ENCODE peak calls at places on chromosomes 1 and 21, in five cellular contexts. One of them, this sample, is unnamed.

GRCh38 chr1:66315675-66316074 is 218.3 kb upstream of the SGIP1 start:
- DNase-seq in neuronal stem cell: no peak
- DNase-seq in HCT116: peak; percentile 86
- DNase-seq in K562: no peak
- DNase-seq in IMR-90: peak; percentile 27
- DNase-seq in this sample: no peak

GRCh38 chr1:18256318-18257235 is 149.0 kb downstream of the IGSF21 start:
- DNase-seq in neuronal stem cell: peak; percentile 87
- DNase-seq in HCT116: no peak
- DNase-seq in K562: peak; percentile 66
- DNase-seq in IMR-90: no peak
- DNase-seq in this sample: peak; percentile 65

GRCh38 chr1:56712150-56712549 is 67.0 kb downstream of the PRKAA2 start:
- DNase-seq in neuronal stem cell: no peak
- DNase-seq in HCT116: no peak
- DNase-seq in K562: no peak
- DNase-seq in IMR-90: no peak
- DNase-seq in this sample: no peak

GRCh38 chr1:99005537-99005942 is 879 bp upstream of the PLPPR5 start:
- DNase-seq in neuronal stem cell: peak; percentile 41
- DNase-seq in HCT116: no peak
- DNase-seq in K562: no peak
- DNase-seq in IMR-90: no peak
- DNase-seq in this sample: no peak

GRCh38 chr1:53734650-53735211 is 4.2 kb downstream of the GLIS1 start:
- DNase-seq in neuronal stem cell: no peak
- DNase-seq in HCT116: no peak
- DNase-seq in K562: no peak
- DNase-seq in IMR-90: peak; percentile 94
- DNase-seq in this sample: no peak

GRCh38 chr1:228792601-228793000 is 57.3 kb downstream of the RHOU start:
- DNase-seq in neuronal stem cell: no peak
- DNase-seq in HCT116: no peak
- DNase-seq in K562: no peak
- DNase-seq in IMR-90: no peak
- DNase-seq in this sample: peak; percentile 75

GRCh38 chr1:208154040-208154439 is 90.1 kb downstream of the PLXNA2 start:
- DNase-seq in neuronal stem cell: no peak
- DNase-seq in HCT116: no peak
- DNase-seq in K562: no peak
- DNase-seq in IMR-90: no peak
- DNase-seq in this sample: no peak

GRCh38 chr1:47703161-47703825 is 265.4 kb downstream of the FOXD2 start:
- DNase-seq in neuronal stem cell: no peak
- DNase-seq in HCT116: no peak
- DNase-seq in K562: no peak
- DNase-seq in IMR-90: no peak
- DNase-seq in this sample: no peak

GRCh38 chr1:47676311-47677054 is 238.6 kb downstream of the FOXD2 start:
- DNase-seq in neuronal stem cell: no peak
- DNase-seq in HCT116: no peak
- DNase-seq in K562: no peak
- DNase-seq in IMR-90: no peak
- DNase-seq in this sample: no peak

GRCh38 chr1:62462370-62462769 is 25.5 kb downstream of the USP1 start:
- DNase-seq in neuronal stem cell: no peak
- DNase-seq in HCT116: no peak
- DNase-seq in K562: no peak
- DNase-seq in IMR-90: no peak
- DNase-seq in this sample: no peak

GRCh38 chr21:33069994-33070811 is at the start of gene OLIG1:
- DNase-seq in neuronal stem cell: peak; percentile 44
- DNase-seq in HCT116: no peak
- DNase-seq in K562: no peak
- DNase-seq in IMR-90: peak; percentile 10
- DNase-seq in this sample: no peak

GRCh38 chr1:201053155-201053860 is 29.8 kb upstream of the KIF21B start:
- DNase-seq in neuronal stem cell: no peak
- DNase-seq in HCT116: no peak
- DNase-seq in K562: no peak
- DNase-seq in IMR-90: no peak
- DNase-seq in this sample: no peak

GRCh38 chr1:40929145-40929544 is 50.4 kb upstream of the CTPS1 start:
- DNase-seq in neuronal stem cell: no peak
- DNase-seq in HCT116: no peak
- DNase-seq in K562: no peak
- DNase-seq in IMR-90: peak; percentile 51
- DNase-seq in this sample: no peak

DNA sequence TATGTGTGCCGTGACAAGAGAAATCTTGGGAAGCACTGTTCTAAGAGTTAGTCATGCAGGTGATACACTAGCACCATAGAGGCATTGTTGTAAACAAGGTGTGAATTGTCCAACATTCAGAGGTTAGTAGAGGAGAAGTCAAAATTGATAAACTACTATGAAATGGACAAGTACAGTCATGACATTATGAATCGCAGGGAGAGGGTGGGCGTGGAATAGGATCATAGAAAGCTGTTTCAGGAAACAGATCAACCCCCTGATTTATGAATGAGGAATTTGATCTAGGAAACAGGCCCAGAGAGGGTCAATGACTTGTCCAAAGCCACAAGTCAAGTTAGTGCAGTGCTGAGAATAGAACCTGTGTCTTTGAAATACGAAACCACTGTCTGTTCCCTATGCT is 58.5 kb upstream of the LAX1 start:
- DNase-seq in neuronal stem cell: no peak
- DNase-seq in HCT116: peak; percentile 26
- DNase-seq in K562: no peak
- DNase-seq in IMR-90: peak; percentile 52
- DNase-seq in this sample: no peak
- H3K9ac ChIP-seq in neuronal stem cell: no peak overlapping the region
- H3K9ac ChIP-seq in HCT116: no peak overlapping the region
- H3K9ac ChIP-seq in K562: no peak overlapping the region
- H3K9ac ChIP-seq in IMR-90: no peak overlapping the region
- H3K9ac ChIP-seq in this sample: no peak overlapping the region

GRCh38 chr1:151961795-151962194 is 31.9 kb downstream of the S100A10 start:
- DNase-seq in neuronal stem cell: no peak
- DNase-seq in HCT116: no peak
- DNase-seq in K562: no peak
- DNase-seq in IMR-90: no peak
- DNase-seq in this sample: no peak

GRCh38 chr1:151964510-151964909 is 29.1 kb downstream of the S100A10 start:
- DNase-seq in neuronal stem cell: no peak
- DNase-seq in HCT116: no peak
- DNase-seq in K562: no peak
- DNase-seq in IMR-90: no peak
- DNase-seq in this sample: no peak

GRCh38 chr1:151963288-151963687 is 30.4 kb downstream of the S100A10 start:
- DNase-seq in neuronal stem cell: no peak
- DNase-seq in HCT116: no peak
- DNase-seq in K562: no peak
- DNase-seq in IMR-90: no peak
- DNase-seq in this sample: no peak

GRCh38 chr1:151958959-151959358 is 34.7 kb downstream of the S100A10 start:
- DNase-seq in neuronal stem cell: no peak
- DNase-seq in HCT116: no peak
- DNase-seq in K562: no peak
- DNase-seq in IMR-90: no peak
- DNase-seq in this sample: no peak

DNA sequence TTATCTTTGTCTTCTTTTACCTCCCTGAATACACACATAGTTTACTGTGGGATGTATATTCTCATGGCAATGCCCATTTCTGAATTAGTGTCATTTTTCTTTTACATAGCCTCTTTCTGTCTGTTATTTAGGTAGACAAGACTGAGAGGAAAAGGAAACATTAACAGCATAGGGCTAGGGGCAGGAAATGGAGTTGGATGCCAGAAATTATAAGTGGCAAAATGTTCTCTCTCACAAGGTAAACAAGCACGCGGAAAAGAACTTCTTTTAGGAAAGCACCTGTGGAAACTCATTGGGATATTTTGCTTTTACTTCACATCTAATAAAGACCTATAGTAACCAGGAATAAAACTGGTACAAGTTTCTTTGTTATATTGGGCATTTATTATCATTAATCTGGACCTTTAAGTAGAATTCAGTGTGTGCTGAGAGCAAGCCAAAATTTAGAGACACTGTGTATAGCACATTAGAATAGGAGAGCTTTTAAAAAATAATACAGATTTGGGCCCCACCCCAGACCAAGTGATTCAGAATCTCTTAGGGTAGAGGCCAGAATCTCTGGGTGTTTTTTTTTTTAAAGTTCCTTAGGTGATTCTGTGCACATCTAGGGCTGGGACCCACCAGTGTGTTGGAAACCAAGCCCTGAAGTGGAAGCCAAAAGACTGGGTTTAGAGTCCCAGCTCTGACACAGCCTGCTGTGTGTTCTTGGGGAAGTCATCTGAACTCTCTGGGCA is 32.7 kb downstream of the S100A10 start:
- DNase-seq in neuronal stem cell: no peak
- DNase-seq in HCT116: no peak
- DNase-seq in K562: no peak
- DNase-seq in IMR-90: no peak
- DNase-seq in this sample: no peak
- H3K9ac ChIP-seq in neuronal stem cell: no peak overlapping the region
- H3K9ac ChIP-seq in HCT116: no peak overlapping the region
- H3K9ac ChIP-seq in K562: no peak overlapping the region
- H3K9ac ChIP-seq in IMR-90: no peak overlapping the region
- H3K9ac ChIP-seq in this sample: no peak overlapping the region

GRCh38 chr1:25729774-25730173 is 70.2 kb upstream of the SELENON start:
- DNase-seq in neuronal stem cell: no peak
- DNase-seq in HCT116: no peak
- DNase-seq in K562: no peak
- DNase-seq in IMR-90: no peak
- DNase-seq in this sample: no peak

GRCh38 chr1:25728301-25728935 is 71.6 kb upstream of the SELENON start:
- DNase-seq in neuronal stem cell: no peak
- DNase-seq in HCT116: no peak
- DNase-seq in K562: peak; percentile 11
- DNase-seq in IMR-90: no peak
- DNase-seq in this sample: no peak

GRCh38 chr1:25729045-25729444 is 70.9 kb upstream of the SELENON start:
- DNase-seq in neuronal stem cell: no peak
- DNase-seq in HCT116: no peak
- DNase-seq in K562: no peak
- DNase-seq in IMR-90: no peak
- DNase-seq in this sample: no peak

GRCh38 chr1:25727026-25727818 is 72.8 kb upstream of the SELENON start:
- DNase-seq in neuronal stem cell: no peak
- DNase-seq in HCT116: no peak
- DNase-seq in K562: no peak
- DNase-seq in IMR-90: peak; percentile 49
- DNase-seq in this sample: no peak

GRCh38 chr1:25727819-25728286 is 72.1 kb upstream of the SELENON start:
- DNase-seq in neuronal stem cell: no peak
- DNase-seq in HCT116: no peak
- DNase-seq in K562: peak; percentile 38
- DNase-seq in IMR-90: peak; percentile 28
- DNase-seq in this sample: no peak
- H3K9ac ChIP-seq in neuronal stem cell: no peak overlapping the region
- H3K9ac ChIP-seq in HCT116: no peak overlapping the region
- H3K9ac ChIP-seq in K562: peak overlapping the region; percentile 39
- H3K9ac ChIP-seq in IMR-90: no peak overlapping the region
- H3K9ac ChIP-seq in this sample: no peak overlapping the region

GRCh38 chr1:108746382-108747127 is at the start of gene STXBP3:
- DNase-seq in neuronal stem cell: peak; percentile 96
- DNase-seq in HCT116: peak; percentile 96
- DNase-seq in K562: peak; percentile 99
- DNase-seq in IMR-90: peak; percentile 98
- DNase-seq in this sample: peak; percentile 99

GRCh38 chr1:108747128-108747827 is 804 bp downstream of the STXBP3 start:
- DNase-seq in neuronal stem cell: peak; percentile 51
- DNase-seq in HCT116: peak; percentile 70
- DNase-seq in K562: peak; percentile 91
- DNase-seq in IMR-90: peak; percentile 84
- DNase-seq in this sample: peak; percentile 62

GRCh38 chr1:108745980-108746381 is 493 bp upstream of the STXBP3 start:
- DNase-seq in neuronal stem cell: no peak
- DNase-seq in HCT116: no peak
- DNase-seq in K562: no peak
- DNase-seq in IMR-90: no peak
- DNase-seq in this sample: no peak

GRCh38 chr1:108749081-108749480 is 2.6 kb downstream of the STXBP3 start:
- DNase-seq in neuronal stem cell: no peak
- DNase-seq in HCT116: no peak
- DNase-seq in K562: no peak
- DNase-seq in IMR-90: no peak
- DNase-seq in this sample: no peak

DNA sequence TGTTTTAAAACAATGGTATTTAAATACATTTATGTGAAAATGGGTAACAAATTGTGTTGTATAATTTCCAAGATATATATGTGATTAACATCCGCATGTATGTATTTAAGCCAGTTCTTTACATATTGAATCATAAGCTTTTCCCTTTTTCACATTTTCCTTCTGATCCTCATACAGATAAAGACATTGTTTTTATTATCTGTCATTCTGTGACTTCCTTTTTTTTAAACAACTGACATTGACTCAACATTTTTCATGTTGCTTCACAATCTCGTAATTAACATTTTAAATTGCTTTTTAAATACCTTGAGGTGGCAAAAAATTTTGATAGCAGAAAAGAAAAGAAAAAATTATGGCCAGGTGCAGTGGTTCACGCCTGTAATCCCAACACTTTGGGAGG is 1.4 kb downstream of the STXBP3 start:
- DNase-seq in neuronal stem cell: no peak
- DNase-seq in HCT116: no peak
- DNase-seq in K562: no peak
- DNase-seq in IMR-90: no peak
- DNase-seq in this sample: no peak
- H3K9ac ChIP-seq in neuronal stem cell: no peak overlapping the region
- H3K9ac ChIP-seq in HCT116: peak overlapping the region; percentile 82
- H3K9ac ChIP-seq in K562: no peak overlapping the region
- H3K9ac ChIP-seq in IMR-90: no peak overlapping the region
- H3K9ac ChIP-seq in this sample: peak overlapping the region; percentile 77

GRCh38 chr1:204025917-204026709 is 46.8 kb upstream of the SOX13 start:
- DNase-seq in neuronal stem cell: peak; percentile 33
- DNase-seq in HCT116: no peak
- DNase-seq in K562: no peak
- DNase-seq in IMR-90: no peak
- DNase-seq in this sample: no peak
- H3K9ac ChIP-seq in neuronal stem cell: no peak overlapping the region
- H3K9ac ChIP-seq in HCT116: no peak overlapping the region
- H3K9ac ChIP-seq in K562: no peak overlapping the region
- H3K9ac ChIP-seq in IMR-90: no peak overlapping the region
- H3K9ac ChIP-seq in this sample: no peak overlapping the region

This sample was measured in DND-41.